ENCODE peak calls at places on chromosome 15, in seven cellular contexts. R is epithelial cell of esophagus; A is HFF-Myc; E is pancreas; Y is activated CD8-positive, alpha-beta T cell treated with anti-CD3 and anti-CD28 coated beads for 36 hours; X is fibroblast of lung; T is choroid plexus epithelial cell. B is an unnamed sample.

GRCh38 chr15:68820205-68820588 is 498 bp downstream of the ANP32A start:
- DNase-seq in Y (peak), X (no peak), T (no peak), E (peak), R (peak), A (no peak), B (peak)

GRCh38 chr15:39830166-39830565 is 47.5 kb upstream of the FSIP1 start:
- DNase-seq in X (no peak), E (no peak), T (no peak), R (no peak), A (no peak), Y (no peak), B (no peak)

GRCh38 chr15:40511093-40511471 is 40.3 kb downstream of the CHST14 start:
- DNase-seq in E (no peak), A (no peak), X (no peak), R (no peak), Y (peak), T (no peak), B (peak)

GRCh38 chr15:47746516-47746915 is 29.2 kb downstream of the SEMA6D start:
- DNase-seq in Y (no peak), R (no peak), A (no peak), X (no peak), T (no peak), E (no peak), B (no peak)

GRCh38 chr15:99928429-99928981 is 195.3 kb upstream of the LYSMD4 start:
- DNase-seq in R (peak), A (peak), T (peak), E (peak), X (peak), Y (peak), B (peak)

GRCh38 chr15:31456329-31457060 is 129.9 kb downstream of the KLF13 start:
- DNase-seq in E (no peak), X (no peak), R (no peak), Y (no peak), T (no peak), A (no peak), B (peak)

GRCh38 chr15:82571722-82572222 is 31.5 kb upstream of the RPS17 start:
- DNase-seq in Y (peak), R (peak), E (peak), A (peak), T (peak), X (peak), B (no peak)

GRCh38 chr15:90610220-90610619 is 80.5 kb downstream of the CRTC3 start:
- DNase-seq in X (peak), E (no peak), R (peak), Y (no peak), T (peak), A (no peak), B (no peak)

GRCh38 chr15:50750227-50750597 is 15.3 kb downstream of the SPPL2A start:
- DNase-seq in A (no peak), R (no peak), X (no peak), E (no peak), T (no peak), Y (no peak), B (no peak)

GRCh38 chr15:55775316-55775715 is 32.4 kb upstream of the PRTG start:
- DNase-seq in R (peak), T (no peak), Y (no peak), E (no peak), A (no peak), X (no peak), B (no peak)

GRCh38 chr15:44536962-44537727 is at the start of gene EIF3J:
- DNase-seq in T (peak), A (peak), X (peak), Y (peak), E (peak), R (peak), B (peak)

GRCh38 chr15:43912991-43913927 is 86.5 kb downstream of the WDR76 start:
- DNase-seq in Y (peak), R (peak), T (peak), E (no peak), A (peak), X (peak), B (no peak)

GRCh38 chr15:86540840-86541467 is 461.3 kb downstream of the AGBL1 start:
- DNase-seq in T (no peak), R (peak), X (no peak), E (no peak), A (no peak), Y (no peak), B (no peak)

GRCh38 chr15:37941779-37942178 is 7.3 kb downstream of the TMCO5A start:
- DNase-seq in X (no peak), A (no peak), Y (no peak), E (no peak), T (no peak), R (no peak), B (no peak)

GRCh38 chr15:90232941-90233700 is 620 bp downstream of the CIB1 start:
- DNase-seq in R (peak), E (peak), X (peak), T (peak), Y (peak), A (no peak), B (peak)

GRCh38 chr15:74006774-74007639 is 12.5 kb downstream of the PML start:
- DNase-seq in R (no peak), E (no peak), X (no peak), T (no peak), Y (peak), A (no peak), B (no peak)

GRCh38 chr15:99755692-99756409 is 22.6 kb upstream of the LYSMD4 start:
- DNase-seq in E (peak), R (peak), Y (peak), A (peak), T (peak), X (peak), B (peak)

GRCh38 chr15:69160976-69161877 is 792 bp downstream of the GLCE start:
- DNase-seq in T (peak), A (no peak), Y (peak), E (peak), X (peak), R (peak), B (peak)

GRCh38 chr15:90054618-90055097 is 47.6 kb downstream of the IDH2 start:
- DNase-seq in A (no peak), E (peak), T (no peak), Y (no peak), R (no peak), X (no peak), B (no peak)

GRCh38 chr15:73865904-73866303 is 7.5 kb upstream of the TBC1D21 start:
- DNase-seq in T (no peak), A (no peak), Y (no peak), E (no peak), X (no peak), R (no peak), B (no peak)

GRCh38 chr15:68800875-68801274 is 19.8 kb downstream of the ANP32A start:
- DNase-seq in A (no peak), Y (no peak), T (no peak), X (no peak), R (no peak), E (no peak), B (no peak)

GRCh38 chr15:53453253-53454105 is 306.0 kb downstream of the WDR72 start:
- DNase-seq in T (no peak), A (no peak), E (peak), X (no peak), R (no peak), Y (no peak), B (no peak)

GRCh38 chr15:98111806-98112205 is 151.3 kb downstream of the ARRDC4 start:
- DNase-seq in T (no peak), R (no peak), Y (no peak), E (no peak), A (no peak), X (no peak), B (no peak)

GRCh38 chr15:42890161-42890913 is 30.2 kb downstream of the TTBK2 start:
- DNase-seq in T (peak), A (peak), E (no peak), X (peak), R (peak), Y (no peak), B (no peak)

GRCh38 chr15:70826634-70827033 is 27.3 kb downstream of the LARP6 start:
- DNase-seq in Y (no peak), A (peak), X (peak), T (peak), R (peak), E (no peak), B (no peak)

GRCh38 chr15:40956543-40956982 is 3.3 kb downstream of the CHAC1 start:
- DNase-seq in T (no peak), E (no peak), Y (no peak), A (no peak), R (no peak), X (no peak), B (peak)

GRCh38 chr15:74530771-74531143 is 10.3 kb upstream of the ARID3B start:
- DNase-seq in E (no peak), X (no peak), T (no peak), A (no peak), Y (no peak), R (no peak), B (no peak)

GRCh38 chr15:31488437-31489204 is 162.0 kb downstream of the KLF13 start:
- DNase-seq in E (peak), Y (peak), X (peak), A (peak), T (peak), R (peak), B (peak)

GRCh38 chr15:85688703-85689102 is 106.0 kb downstream of the KLHL25 start:
- DNase-seq in X (no peak), Y (no peak), A (no peak), T (no peak), E (no peak), R (no peak), B (no peak)

GRCh38 chr15:85704021-85704420 is 90.7 kb downstream of the KLHL25 start:
- DNase-seq in T (no peak), A (no peak), X (no peak), Y (peak), E (no peak), R (no peak), B (no peak)

GRCh38 chr15:101150723-101151040 is 101.2 kb downstream of the CHSY1 start:
- DNase-seq in X (no peak), Y (no peak), R (no peak), E (no peak), A (no peak), T (no peak), B (peak)

GRCh38 chr15:101149864-101150722 is 101.8 kb downstream of the CHSY1 start:
- DNase-seq in A (no peak), R (no peak), E (no peak), Y (no peak), X (no peak), T (no peak), B (peak)

GRCh38 chr15:101153801-101154656 is 97.8 kb downstream of the CHSY1 start:
- DNase-seq in T (no peak), R (no peak), A (no peak), E (no peak), Y (no peak), X (no peak), B (peak)

GRCh38 chr15:101151286-101151685 is 100.6 kb downstream of the CHSY1 start:
- DNase-seq in X (no peak), Y (no peak), R (peak), A (no peak), E (no peak), T (no peak), B (peak)

DNA sequence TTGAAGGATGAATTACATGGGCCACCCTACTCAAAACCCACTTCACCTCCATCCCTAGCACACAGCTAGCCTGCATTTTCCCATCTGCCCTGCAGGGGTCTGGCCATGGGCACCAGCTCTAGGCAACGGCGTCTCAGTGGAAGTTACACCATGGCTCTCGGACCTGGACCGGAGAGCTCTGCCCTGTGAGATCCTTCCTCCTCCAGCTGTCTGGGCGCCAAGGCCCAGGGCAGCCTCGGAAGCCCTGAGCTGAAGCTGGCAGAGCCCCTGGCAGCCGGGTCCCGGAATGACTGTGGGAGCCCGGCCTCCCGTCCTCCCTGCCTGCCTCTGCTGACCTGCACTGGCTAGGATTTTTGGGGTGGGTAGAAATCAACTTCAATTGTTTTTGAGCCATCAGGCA is 98.9 kb downstream of the CHSY1 start:
- DNase-seq in Y (no peak), X (no peak), E (no peak), T (no peak), R (no peak), A (no peak), B (no peak)
- TF ChIP-seq CTCF in Y (peak), X (peak), E (no peak), T (peak), R (peak), A (peak), B (no peak)

GRCh38 chr15:92385096-92385495 is 8.6 kb upstream of the ST8SIA2 start:
- DNase-seq in A (no peak), X (no peak), E (no peak), R (peak), T (no peak), Y (no peak), B (no peak)

GRCh38 chr15:92384391-92384790 is 9.3 kb upstream of the ST8SIA2 start:
- DNase-seq in T (no peak), R (no peak), Y (no peak), X (no peak), A (no peak), E (no peak), B (no peak)

DNA sequence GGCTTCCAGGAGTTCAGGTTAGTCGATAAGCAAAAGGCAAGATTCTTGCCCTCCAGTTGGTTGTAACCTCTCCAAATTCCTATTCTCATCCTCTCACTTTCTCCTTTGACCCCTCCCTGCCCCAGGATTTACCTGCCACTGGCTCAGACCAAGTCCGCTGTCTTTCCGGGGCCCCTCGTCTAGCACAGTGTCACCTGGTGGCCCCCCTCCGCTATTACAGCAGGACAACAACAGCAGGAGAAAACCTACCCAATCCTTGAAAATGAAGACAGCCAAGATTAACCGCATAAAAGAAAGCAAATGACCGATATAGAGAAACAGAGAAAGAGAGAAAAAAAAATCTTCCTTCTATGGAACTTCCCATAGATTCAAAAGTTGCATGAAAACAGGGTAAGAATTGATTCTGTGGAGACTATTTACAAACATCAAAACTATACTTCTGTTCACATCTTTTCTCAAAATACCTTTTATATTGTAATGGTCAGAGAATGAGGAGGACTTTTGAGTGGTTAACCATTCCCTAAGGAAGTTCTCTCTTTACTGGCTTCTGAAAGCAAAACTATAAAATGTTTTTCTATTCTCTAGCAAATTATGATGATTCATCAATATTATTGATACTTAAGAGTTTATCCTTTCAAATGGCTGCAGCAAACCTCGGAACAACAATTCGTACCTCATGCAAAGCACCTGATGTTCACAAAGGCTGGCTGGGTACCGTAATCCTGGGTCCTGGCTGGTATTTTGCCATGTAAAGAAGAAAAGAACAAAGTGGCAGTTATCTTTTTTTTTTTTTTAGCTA is 10.0 kb upstream of the ST8SIA2 start:
- DNase-seq in T (no peak), R (no peak), E (no peak), Y (peak), A (no peak), X (no peak), B (no peak)
- TF ChIP-seq CTCF in T (peak), R (peak), E (no peak), Y (peak), A (peak), X (peak), B (no peak)

GRCh38 chr15:56887782-56888127 is 30.7 kb upstream of the TCF12 start:
- DNase-seq in A (no peak), T (no peak), X (no peak), E (no peak), Y (no peak), R (no peak), B (no peak)
- TF ChIP-seq CTCF in A (no peak), T (no peak), X (no peak), E (no peak), Y (no peak), R (no peak), B (no peak)

GRCh38 chr15:88309363-88309762 is 52.8 kb upstream of the NTRK3 start:
- DNase-seq in R (no peak), A (no peak), T (no peak), Y (no peak), E (no peak), X (no peak), B (no peak)
- TF ChIP-seq CTCF in R (no peak), A (no peak), T (no peak), Y (no peak), E (no peak), X (no peak), B (no peak)

GRCh38 chr15:26091184-26091583 is 228.1 kb upstream of the ATP10A start:
- DNase-seq in T (no peak), Y (no peak), A (no peak), R (peak), E (no peak), X (no peak), B (no peak)

GRCh38 chr15:26098801-26099200 is 235.7 kb upstream of the ATP10A start:
- DNase-seq in T (no peak), Y (no peak), R (no peak), X (no peak), A (no peak), E (no peak), B (no peak)

GRCh38 chr15:26097216-26097615 is 234.1 kb upstream of the ATP10A start:
- DNase-seq in T (no peak), Y (no peak), A (no peak), X (no peak), E (no peak), R (no peak), B (no peak)

GRCh38 chr15:26101443-26101842 is 238.3 kb upstream of the ATP10A start:
- DNase-seq in E (no peak), Y (no peak), R (no peak), T (no peak), A (no peak), X (no peak), B (no peak)

GRCh38 chr15:26095710-26096330 is 232.7 kb upstream of the ATP10A start:
- DNase-seq in X (no peak), T (no peak), E (no peak), R (no peak), Y (no peak), A (no peak), B (no peak)
- TF ChIP-seq CTCF in X (no peak), T (no peak), E (no peak), R (no peak), Y (no peak), A (peak), B (no peak)

GRCh38 chr15:78242128-78242527 is 7.8 kb upstream of the ACSBG1 start:
- DNase-seq in E (no peak), T (peak), Y (peak), X (no peak), R (peak), A (no peak), B (no peak)
- TF ChIP-seq CTCF in E (no peak), T (peak), Y (peak), X (peak), R (peak), A (peak), B (no peak)

GRCh38 chr15:58043192-58043903 is 22.2 kb downstream of the ALDH1A2 start:
- DNase-seq in R (peak), T (peak), A (no peak), E (peak), Y (peak), X (peak), B (no peak)
- TF ChIP-seq CTCF in R (peak), T (peak), A (peak), E (peak), Y (peak), X (peak), B (peak)

GRCh38 chr15:79129235-79129634 is 38.7 kb upstream of the RASGRF1 start:
- DNase-seq in E (no peak), A (no peak), Y (no peak), R (no peak), T (no peak), X (no peak), B (no peak)

GRCh38 chr15:79128556-79128955 is 38.0 kb upstream of the RASGRF1 start:
- DNase-seq in T (no peak), R (no peak), A (no peak), E (no peak), Y (no peak), X (no peak), B (no peak)

GRCh38 chr15:79132770-79133169 is 42.2 kb upstream of the RASGRF1 start:
- DNase-seq in A (no peak), T (no peak), Y (no peak), X (no peak), E (no peak), R (peak), B (no peak)

GRCh38 chr15:79132361-79132760 is 41.8 kb upstream of the RASGRF1 start:
- DNase-seq in A (no peak), E (no peak), X (no peak), T (no peak), Y (no peak), R (no peak), B (no peak)

GRCh38 chr15:79130535-79131130 is 40.1 kb upstream of the RASGRF1 start:
- DNase-seq in R (no peak), X (no peak), Y (no peak), E (no peak), A (no peak), T (no peak), B (no peak)
- TF ChIP-seq CTCF in R (no peak), X (no peak), Y (no peak), E (no peak), A (peak), T (peak), B (no peak)

B was measured in spleen.